ENCODE peak calls at places on chromosomes 5 and 9, in nine cellular contexts. O is NCI-H446 treated with DMSO at 0.1 percent for 48 hours; L is activated B cell treated with CpG ODN at 0.5 μM for 24 hours; W is erythroblast; P is activated T-cell treated with anti-CD3 and anti-CD28 coated beads for 1 hour; F is Daoy; G is neural crest cell; H is effector memory CD4-positive, alpha-beta T cell; U is stimulated activated CD8-positive, alpha-beta memory T cell treated with anti-CD3 and anti-CD28 coated beads, Interleukin-2, amount 100 ng/mL, for 48 hours. Y is an unnamed sample.

GRCh38 chr9:14014209-14014608 is 299.7 kb downstream of the NFIB start:
- DNase-seq in H (no peak), L (no peak), U (no peak), G (no peak), O (no peak), F (no peak), P (no peak), W (no peak), Y (no peak)

GRCh38 chr9:114033397-114034103 is 44.5 kb downstream of the AMBP start:
- DNase-seq in O (no peak), H (no peak), F (peak; percentile 28), U (no peak), L (no peak), W (peak; percentile 7), P (no peak), G (peak; percentile 53), Y (peak; percentile 71)

GRCh38 chr9:37955781-37956422 is 52.0 kb upstream of the SLC25A51 start:
- DNase-seq in W (no peak), H (no peak), F (no peak), O (no peak), U (no peak), P (no peak), L (no peak), G (no peak), Y (no peak)

GRCh38 chr9:38621434-38622082 is 1.2 kb upstream of the ANKRD18A start:
- DNase-seq in O (no peak), W (no peak), G (peak; percentile 8), H (peak; percentile 37), F (peak; percentile 51), L (peak; percentile 24), P (peak; percentile 28), U (peak; percentile 23), Y (no peak)

GRCh38 chr5:37248387-37248969 is 698 bp downstream of the CPLANE1 start:
- DNase-seq in P (no peak), F (peak; percentile 23), W (peak; percentile 7), U (no peak), O (no peak), H (no peak), G (no peak), L (no peak), Y (no peak)

GRCh38 chr9:134189475-134190231 is 25.3 kb upstream of the RNU6ATAC start:
- DNase-seq in L (no peak), O (no peak), P (no peak), U (no peak), W (no peak), H (no peak), G (no peak), F (no peak), Y (peak; percentile 52)

GRCh38 chr5:92552206-92553160 is 1028.5 kb downstream of the NR2F1-AS1 start:
- DNase-seq in U (no peak), W (no peak), G (no peak), O (peak; percentile 12), F (peak; percentile 88), L (no peak), H (no peak), P (no peak), Y (no peak)

GRCh38 chr5:71829206-71829605 is 110.1 kb downstream of the CARTPT start:
- DNase-seq in F (no peak), W (no peak), H (no peak), L (no peak), U (no peak), P (no peak), O (no peak), G (no peak), Y (no peak)

GRCh38 chr9:129752915-129753724 is at the start of gene PTGES:
- DNase-seq in F (peak; percentile 70), P (peak; percentile 40), H (peak; percentile 14), L (no peak), W (peak; percentile 64), U (peak; percentile 23), O (no peak), G (peak; percentile 65), Y (peak; percentile 97)

GRCh38 chr5:181200816-181201215 is 4.2 kb downstream of the TRIM7 start:
- DNase-seq in L (no peak), W (no peak), H (no peak), P (no peak), U (no peak), O (no peak), G (no peak), F (no peak), Y (peak; percentile 57)

GRCh38 chr5:137613554-137614265 is 114.6 kb upstream of the SPOCK1 start:
- DNase-seq in U (no peak), P (no peak), O (no peak), F (peak; percentile 28), H (no peak), G (no peak), L (no peak), W (no peak), Y (peak; percentile 38)

GRCh38 chr5:141821430-141821925 is 56.7 kb downstream of the PCDH1 start:
- DNase-seq in F (peak; percentile 58), O (peak; percentile 98), W (peak; percentile 18), L (no peak), U (no peak), G (no peak), H (no peak), P (no peak), Y (no peak)

GRCh38 chr9:121782514-121783110 is 131.2 kb downstream of the DAB2IP start:
- DNase-seq in H (no peak), P (no peak), G (no peak), U (no peak), L (no peak), F (no peak), O (no peak), W (no peak), Y (peak; percentile 49)

GRCh38 chr5:160209917-160210316 is 19.4 kb upstream of the FABP6 start:
- DNase-seq in U (no peak), G (no peak), P (no peak), O (no peak), F (no peak), L (no peak), W (no peak), H (no peak), Y (no peak)

GRCh38 chr5:121691478-121691877 is 160.2 kb upstream of the FTMT start:
- DNase-seq in P (no peak), L (no peak), U (no peak), W (peak; percentile 93), G (no peak), O (no peak), F (no peak), H (no peak), Y (no peak)

GRCh38 chr5:73816656-73817420 is 190.8 kb downstream of the ARHGEF28 start:
- DNase-seq in O (no peak), G (no peak), U (no peak), F (no peak), H (no peak), L (no peak), P (no peak), W (no peak), Y (no peak)